ENCODE peak calls at places on chromosomes 16 and 17, in nine cellular contexts. M, U, D, K, Z, O, I, R and G are unnamed samples.

GRCh38 chr16:64061621-64062020 is 1060.2 kb downstream of the CDH11 start:
- DNase-seq in D (no peak), U (no peak), I (no peak), Z (no peak), O (no peak), M (no peak), R (no peak), K (no peak), G (no peak)

GRCh38 chr16:86251682-86252081 is 258.6 kb upstream of the FOXF1 start:
- DNase-seq in D (no peak), K (no peak), Z (no peak), O (no peak), I (no peak), R (no peak), M (no peak), U (no peak), G (no peak)

GRCh38 chr16:85901110-85901509 is 2.1 kb downstream of the IRF8 start:
- DNase-seq in U (no peak), D (no peak), R (no peak), Z (no peak), O (no peak), M (no peak), I (no peak), K (no peak), G (no peak)

GRCh38 chr16:49638696-49639629 is 216.9 kb downstream of the ZNF423 start:
- DNase-seq in O (peak; percentile 51), I (no peak), U (no peak), R (no peak), M (peak; percentile 46), Z (no peak), D (no peak), K (no peak), G (no peak)

GRCh38 chr17:12622726-12623125 is 43.0 kb upstream of the MYOCD start:
- DNase-seq in R (no peak), K (no peak), U (no peak), Z (no peak), O (peak; percentile 21), I (no peak), M (no peak), D (no peak), G (no peak)

GRCh38 chr17:71447644-71448043 is 673.2 kb upstream of the SOX9 start:
- DNase-seq in I (no peak), R (no peak), M (no peak), Z (no peak), U (no peak), O (no peak), D (no peak), K (no peak), G (no peak)

GRCh38 chr16:79476580-79476979 is 124.0 kb downstream of the MAF start:
- DNase-seq in K (no peak), D (no peak), M (no peak), Z (no peak), R (no peak), I (no peak), U (no peak), O (no peak), G (no peak)

GRCh38 chr16:54280751-54281150 is 5.8 kb downstream of the IRX3 start:
- DNase-seq in U (no peak), R (peak; percentile 60), Z (no peak), D (no peak), K (peak; percentile 58), O (no peak), I (no peak), M (no peak), G (no peak)